ENCODE peak calls at places on chromosomes 16 and 17, in six cellular contexts. G, I, R, H, L and U are unnamed samples.

GRCh38 chr17:1108810-1109605 is 70.8 kb downstream of the ABR start:
- DNase-seq in G (peak; percentile 61), I (peak; percentile 46), R (no peak), H (peak; percentile 66), L (peak; percentile 52), U (peak; percentile 78)

GRCh38 chr17:52660692-52661091 is 502.2 kb upstream of the CA10 start:
- DNase-seq in G (no peak), I (no peak), R (no peak), H (no peak), L (no peak), U (no peak)

GRCh38 chr17:43667506-43668438 is 6.0 kb upstream of the MEOX1 start:
- DNase-seq in G (no peak), I (no peak), R (no peak), H (no peak), L (no peak), U (no peak)

GRCh38 chr17:43939886-43940285 is 2.4 kb downstream of the PPY start:
- DNase-seq in G (no peak), I (no peak), R (no peak), H (no peak), L (no peak), U (no peak)

GRCh38 chr16:12901204-12901596 is 198 bp upstream of the SHISA9 start:
- DNase-seq in G (no peak), I (no peak), R (peak; percentile 50), H (peak; percentile 51), L (no peak), U (peak; percentile 78)

GRCh38 chr16:79099701-79100100 is 500.8 kb downstream of the MAF start:
- DNase-seq in G (no peak), I (no peak), R (no peak), H (no peak), L (no peak), U (no peak)

GRCh38 chr16:65510241-65510640 is 388.4 kb upstream of the CDH11 start:
- DNase-seq in G (no peak), I (no peak), R (no peak), H (no peak), L (no peak), U (no peak)

GRCh38 chr16:72961863-72962262 is 86.1 kb downstream of the ZFHX3 start:
- DNase-seq in G (no peak), I (no peak), R (no peak), H (no peak), L (no peak), U (no peak)